ENCODE peak calls at places on chromosomes 11 and 22, in eight cellular contexts. Z is OCI-LY7; Q is stimulated activated naive B cell treated with anti-CD40 and anti-IgM and Interleukin-4, amounts not matched to agents 10 μg/mL and 1 μg/mL and 100 μg/mL, for 72 hours; D is NCI-H1105; E is LoVo; N is activated T-helper 1 cell treated with anti-CD3 and anti-CD28 coated beads, Interleukin-12 subunit alpha, Interleukin-12 subunit beta, Interleukin-2, Interleukin-4 antibody, amounts not matched to agents 30 ng/mL and 10 ng/mL and 1 ng/mL, durations not matched to agents 14 hours and 24 hours and 36 hours; J is lower lobe of right lung; L is transverse colon. T is an unnamed sample.

GRCh38 chr11:9789919-9790318 is 126.0 kb downstream of the SWAP70 start:
- DNase-seq in Q (no peak), J (no peak), E (no peak), N (no peak), L (no peak), D (no peak), Z (no peak), T (no peak)

GRCh38 chr11:72975778-72976520 is 161.7 kb downstream of the ATG16L2 start:
- DNase-seq in Q (no peak), Z (no peak), L (no peak), N (no peak), J (no peak), E (no peak), D (no peak), T (no peak)

GRCh38 chr11:70608568-70609314 is 210.4 kb downstream of the CTTN start:
- DNase-seq in Z (no peak), D (no peak), N (no peak), Q (no peak), L (no peak), E (no peak), J (peak; percentile 41), T (no peak)

GRCh38 chr22:44247346-44247745 is 65.4 kb downstream of the SHISAL1 start:
- DNase-seq in N (no peak), J (no peak), Q (no peak), D (no peak), L (no peak), E (no peak), Z (no peak), T (no peak)

GRCh38 chr11:92122561-92122960 is 102.1 kb upstream of the FAT3 start:
- DNase-seq in N (no peak), D (no peak), E (no peak), Q (no peak), Z (no peak), J (no peak), L (no peak), T (no peak)

GRCh38 chr11:108672113-108672512 is 7.2 kb downstream of the DDX10 start:
- DNase-seq in E (peak; percentile 13), N (no peak), L (no peak), Q (no peak), D (no peak), Z (no peak), J (no peak), T (no peak)

GRCh38 chr11:44609028-44609782 is 43.7 kb downstream of the CD82 start:
- DNase-seq in Z (peak; percentile 70), D (no peak), J (no peak), N (no peak), E (no peak), Q (peak; percentile 94), L (peak; percentile 21), T (no peak)

GRCh38 chr11:70270877-70271634 is 566 bp downstream of the PPFIA1 start:
- DNase-seq in E (peak; percentile 26), Q (peak; percentile 18), N (peak; percentile 47), L (peak; percentile 50), J (peak; percentile 73), D (no peak), Z (peak; percentile 48), T (peak; percentile 60)

GRCh38 chr11:78961938-78962701 is 387.5 kb upstream of the NARS2 start:
- DNase-seq in Z (no peak), Q (no peak), E (no peak), D (peak; percentile 64), J (no peak), L (no peak), N (no peak), T (peak; percentile 49)

GRCh38 chr11:60265373-60266214 is 14.9 kb upstream of the MS4A4A start:
- DNase-seq in L (no peak), J (no peak), E (peak; percentile 25), D (peak; percentile 46), N (no peak), Z (peak; percentile 61), Q (no peak), T (no peak)

GRCh38 chr11:64444838-64445441 is 86.0 kb downstream of the RPS6KA4 start:
- DNase-seq in Q (no peak), N (no peak), E (no peak), Z (peak; percentile 53), D (no peak), L (no peak), J (no peak), T (peak; percentile 36)

GRCh38 chr11:66192181-66192888 is 76.1 kb upstream of the RAB1B start:
- DNase-seq in N (no peak), E (no peak), D (no peak), Q (no peak), L (no peak), J (no peak), Z (no peak), T (no peak)

GRCh38 chr11:117919326-117920275 is 9.6 kb downstream of the TMPRSS13 start:
- DNase-seq in D (no peak), E (no peak), N (no peak), J (no peak), Q (peak; percentile 38), L (no peak), Z (no peak), T (no peak)

GRCh38 chr11:313787-314547 is at the start of gene IFITM1:
- DNase-seq in J (peak; percentile 51), L (peak; percentile 62), Q (no peak), N (peak; percentile 64), D (no peak), E (peak; percentile 23), Z (peak; percentile 73), T (no peak)

GRCh38 chr11:69000831-69001245 is 12.2 kb downstream of the MRGPRF start:
- DNase-seq in N (no peak), Z (no peak), D (no peak), J (peak; percentile 29), Q (no peak), E (no peak), L (peak; percentile 49), T (peak; percentile 44)

GRCh38 chr11:36041988-36042606 is 98.2 kb downstream of the LDLRAD3 start:
- DNase-seq in N (no peak), Q (no peak), L (no peak), Z (no peak), E (no peak), J (no peak), D (no peak), T (no peak)

GRCh38 chr22:47627561-47628253 is 865.3 kb downstream of the TBC1D22A start:
- DNase-seq in Z (no peak), E (no peak), L (no peak), Q (no peak), N (no peak), J (no peak), D (no peak), T (no peak)

GRCh38 chr22:46401370-46401769 is 65.9 kb downstream of the TRMU start:
- DNase-seq in L (no peak), E (no peak), Q (no peak), Z (peak; percentile 15), J (no peak), N (no peak), D (no peak), T (no peak)

GRCh38 chr11:61132646-61133045 is 28.6 kb downstream of the VPS37C start:
- DNase-seq in N (no peak), D (no peak), E (no peak), J (no peak), Q (no peak), L (no peak), Z (no peak), T (no peak)